ENCODE peak calls at places on chromosomes 12 and 14, in four cellular contexts. X is H9; R is GM23248; V is naive thymus-derived CD8-positive, alpha-beta T cell. C is an unnamed sample.
A peak's percentile ranks its signal among the peaks of the same experiment; 100 is the strongest.

GRCh38 chr12:123384994-123385376 is 1.1 kb downstream of the KMT5A start:
- DNase-seq in X (no peak), R (peak; percentile 84), V (no peak), C (no peak)

GRCh38 chr12:119340604-119341003 is 6.1 kb downstream of the CCDC60 start:
- DNase-seq in X (no peak), R (no peak), V (no peak), C (no peak)

GRCh38 chr12:108335349-108336119 is 3.6 kb downstream of the CMKLR1 start:
- DNase-seq in X (no peak), R (no peak), V (no peak), C (no peak)

GRCh38 chr12:23197266-23197665 is 572.3 kb downstream of the ETNK1 start:
- DNase-seq in X (no peak), R (peak; percentile 2), V (no peak), C (no peak)

GRCh38 chr14:75198291-75198933 is 22.0 kb upstream of the TMED10 start:
- DNase-seq in X (no peak), R (no peak), V (no peak), C (no peak)

GRCh38 chr14:92122761-92123160 is 992 bp downstream of the CPSF2 start:
- DNase-seq in X (no peak), R (peak; percentile 53), V (no peak), C (no peak)

GRCh38 chr12:51067771-51068170 is 15.6 kb downstream of the CSRNP2 start:
- DNase-seq in X (no peak), R (no peak), V (no peak), C (no peak)

GRCh38 chr14:35229084-35229483 is 63.1 kb upstream of the PSMA6 start:
- DNase-seq in X (no peak), R (no peak), V (no peak), C (no peak)

GRCh38 chr14:34063042-34063441 is 112.2 kb upstream of the EGLN3 start:
- DNase-seq in X (no peak), R (no peak), V (no peak), C (no peak)

GRCh38 chr12:26239508-26240328 is 44.3 kb downstream of the SSPN start:
- DNase-seq in X (no peak), R (peak; percentile 96), V (no peak), C (no peak)

GRCh38 chr14:99807413-99808132 is 14.4 kb downstream of the EML1 start:
- DNase-seq in X (peak; percentile 52), R (peak; percentile 75), V (no peak), C (no peak)

GRCh38 chr12:124694846-124695497 is 127.6 kb upstream of the NCOR2 start:
- DNase-seq in X (peak; percentile 29), R (peak; percentile 40), V (no peak), C (no peak)

GRCh38 chr12:124130717-124131670 is 158.0 kb downstream of the ZNF664 start:
- DNase-seq in X (peak; percentile 68), R (no peak), V (no peak), C (no peak)

GRCh38 chr14:100804558-100805309 is 21.2 kb upstream of the MEG3 start:
- DNase-seq in X (peak; percentile 47), R (no peak), V (no peak), C (no peak)